ENCODE peak calls at places on chromosomes 4 and X, in five cellular contexts. A is SK-N-SH, W is HCT116, M is GM23338, I is HepG2. F is an unnamed sample.

GRCh38 chr4:75141162-75141561 is 208.2 kb downstream of the PARM1 start:
- DNase-seq in A (no peak), W (no peak), M (peak; percentile 30), I (no peak), F (no peak)

GRCh38 chr4:152633118-152633517 is 46.7 kb downstream of the TMEM154 start:
- DNase-seq in A (peak; percentile 32), W (no peak), M (peak; percentile 37), I (no peak), F (no peak)

GRCh38 chrX:138745215-138745614 is 33.7 kb upstream of the FGF13 start:
- DNase-seq in A (peak; percentile 14), W (no peak), M (peak; percentile 78), I (peak; percentile 12), F (no peak)

GRCh38 chrX:31333181-31333831 is 261.5 kb upstream of the FTHL17 start:
- DNase-seq in A (no peak), W (no peak), M (no peak), I (no peak), F (no peak)

GRCh38 chrX:7228226-7228625 is 80.3 kb upstream of the PUDP start:
- DNase-seq in A (no peak), W (no peak), M (no peak), I (no peak), F (no peak)

GRCh38 chr4:153792007-153792892 is 3.4 kb upstream of the SFRP2 start:
- DNase-seq in A (peak; percentile 82), W (no peak), M (peak; percentile 96), I (no peak), F (no peak)

GRCh38 chr4:139017861-139018260 is 2.3 kb downstream of the NOCT start:
- DNase-seq in A (no peak), W (no peak), M (no peak), I (no peak), F (no peak)

GRCh38 chrX:56813318-56813837 is 84.3 kb downstream of the NBDY start:
- DNase-seq in A (no peak), W (no peak), M (no peak), I (no peak), F (no peak)

GRCh38 chr4:70956570-70957210 is 36.8 kb upstream of the DCK start:
- DNase-seq in A (no peak), W (no peak), M (no peak), I (no peak), F (no peak)

GRCh38 chr4:175540151-175540550 is 271.9 kb downstream of the GPM6A start:
- DNase-seq in A (no peak), W (peak; percentile 10), M (no peak), I (no peak), F (no peak)

GRCh38 chr4:175539498-175539897 is 272.6 kb downstream of the GPM6A start:
- DNase-seq in A (no peak), W (no peak), M (no peak), I (no peak), F (no peak)

GRCh38 chr4:175540732-175541131 is 271.3 kb downstream of the GPM6A start:
- DNase-seq in A (no peak), W (no peak), M (no peak), I (no peak), F (no peak)

GRCh38 chr4:175536852-175537453 is 275.1 kb downstream of the GPM6A start:
- DNase-seq in A (peak; percentile 25), W (peak; percentile 72), M (peak; percentile 79), I (peak; percentile 35), F (peak; percentile 62)

GRCh38 chr4:175542787-175543186 is 269.3 kb downstream of the GPM6A start:
- DNase-seq in A (peak; percentile 13), W (no peak), M (no peak), I (no peak), F (no peak)
- TF ChIP-seq REST in A (no peak), W (no peak), M (no peak), I (no peak), F (no peak)

GRCh38 chrX:41339148-41339547 is 5.2 kb downstream of the DDX3X start:
- DNase-seq in A (no peak), W (no peak), M (no peak), I (no peak), F (no peak)

GRCh38 chrX:41347186-41347585 is 13.2 kb downstream of the DDX3X start:
- DNase-seq in A (no peak), W (no peak), M (no peak), I (no peak), F (no peak)

GRCh38 chrX:41338422-41338821 is 4.5 kb downstream of the DDX3X start:
- DNase-seq in A (no peak), W (no peak), M (no peak), I (no peak), F (no peak)

GRCh38 chrX:41348551-41348950 is 14.6 kb downstream of the DDX3X start:
- DNase-seq in A (no peak), W (no peak), M (no peak), I (no peak), F (no peak)

GRCh38 chrX:41344053-41344452 is 10.1 kb downstream of the DDX3X start:
- DNase-seq in A (no peak), W (no peak), M (no peak), I (no peak), F (no peak)
- H3K27me3 ChIP-seq in A (no peaks in the 10 kb centered on the region), W (no peaks in the 10 kb centered on the region), M (no peaks in the 10 kb centered on the region), I (no peaks in the 10 kb centered on the region), F (no peaks in the 10 kb centered on the region)

DNA sequence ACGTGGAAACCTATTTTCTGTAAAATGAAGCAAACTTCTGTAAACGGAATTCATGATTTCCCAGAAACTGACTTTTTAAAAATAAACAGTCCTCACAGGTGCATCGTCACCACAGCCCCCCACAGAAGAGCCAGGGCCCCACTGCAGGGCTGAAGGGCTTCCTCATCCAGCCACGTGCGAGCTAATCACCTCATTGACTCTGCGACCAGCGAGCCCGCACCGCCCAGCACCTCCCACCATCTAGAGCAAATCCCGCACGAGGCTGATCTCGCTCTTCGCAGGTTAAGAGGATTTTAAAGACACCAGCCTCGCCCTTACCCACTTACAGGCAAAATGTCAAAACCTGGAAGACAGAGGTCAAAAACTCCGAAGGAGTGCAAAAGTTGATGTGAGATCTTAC is 14.8 kb downstream of the PPP2R3B start:
- DNase-seq in A (no peak), W (no peak), M (peak; percentile 40), I (no peak), F (no peak)
- TF ChIP-seq REST in A (no peak), W (no peak), M (no peak), I (no peak), F (no peak)

DNA sequence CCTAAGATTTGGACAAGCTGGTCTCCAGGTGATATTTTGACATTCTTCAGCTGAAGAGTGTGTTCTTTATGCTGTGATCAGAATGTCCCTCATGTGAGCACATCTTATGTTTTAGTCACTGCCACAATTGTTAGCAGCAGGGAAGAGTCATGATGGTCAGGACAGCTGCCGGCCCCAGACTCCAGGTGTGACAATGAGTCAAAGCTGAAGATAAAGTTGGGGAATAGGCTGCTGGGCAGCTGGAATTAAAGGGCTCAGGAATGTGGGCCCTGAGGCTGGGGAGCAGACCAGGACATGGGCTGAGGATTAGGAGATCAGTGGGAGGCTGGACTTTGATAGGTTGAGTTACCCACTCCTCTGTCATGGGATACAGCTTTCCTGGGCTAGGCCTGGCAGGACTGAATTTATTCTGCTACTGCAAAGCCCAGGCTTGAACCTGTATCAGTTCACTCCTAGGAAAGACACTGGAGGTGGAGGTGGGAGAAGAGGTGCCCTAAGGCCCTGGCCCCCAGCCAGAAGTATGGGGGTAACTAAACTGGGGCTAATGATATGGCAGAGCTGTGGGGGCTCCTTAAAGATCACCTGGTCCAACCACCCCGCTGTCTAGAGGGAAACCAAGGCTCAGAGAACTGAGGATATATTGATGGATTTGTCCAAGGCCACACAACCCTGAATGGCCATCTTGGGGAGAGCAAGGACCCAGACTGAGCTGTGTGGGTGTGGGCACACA is 119.5 kb downstream of the PJA1 start:
- DNase-seq in A (no peak), W (no peak), M (no peak), I (no peak), F (no peak)
- H3K27me3 ChIP-seq in A (peaks cover 21% of the 10 kb centered on the region), W (no peaks in the 10 kb centered on the region), M (no peaks in the 10 kb centered on the region), I (no peaks in the 10 kb centered on the region), F (no peaks in the 10 kb centered on the region)

GRCh38 chrX:69074726-69075125 is 90.5 kb downstream of the PJA1 start:
- DNase-seq in A (no peak), W (no peak), M (no peak), I (no peak), F (no peak)
- TF ChIP-seq REST in A (no peak), W (no peak), M (no peak), I (no peak), F (no peak)

GRCh38 chr4:8870647-8871416 is 807 bp downstream of the HMX1 start:
- DNase-seq in A (peak; percentile 82), W (no peak), M (peak; percentile 54), I (no peak), F (no peak)

GRCh38 chr4:8869002-8869878 is 2.4 kb downstream of the HMX1 start:
- DNase-seq in A (no peak), W (no peak), M (peak; percentile 26), I (no peak), F (no peak)

GRCh38 chr4:8868321-8869001 is 3.2 kb downstream of the HMX1 start:
- DNase-seq in A (no peak), W (no peak), M (peak; percentile 24), I (no peak), F (no peak)

GRCh38 chr4:8871417-8872401 is at the start of gene HMX1:
- DNase-seq in A (peak; percentile 100), W (no peak), M (peak; percentile 80), I (no peak), F (no peak)

DNA sequence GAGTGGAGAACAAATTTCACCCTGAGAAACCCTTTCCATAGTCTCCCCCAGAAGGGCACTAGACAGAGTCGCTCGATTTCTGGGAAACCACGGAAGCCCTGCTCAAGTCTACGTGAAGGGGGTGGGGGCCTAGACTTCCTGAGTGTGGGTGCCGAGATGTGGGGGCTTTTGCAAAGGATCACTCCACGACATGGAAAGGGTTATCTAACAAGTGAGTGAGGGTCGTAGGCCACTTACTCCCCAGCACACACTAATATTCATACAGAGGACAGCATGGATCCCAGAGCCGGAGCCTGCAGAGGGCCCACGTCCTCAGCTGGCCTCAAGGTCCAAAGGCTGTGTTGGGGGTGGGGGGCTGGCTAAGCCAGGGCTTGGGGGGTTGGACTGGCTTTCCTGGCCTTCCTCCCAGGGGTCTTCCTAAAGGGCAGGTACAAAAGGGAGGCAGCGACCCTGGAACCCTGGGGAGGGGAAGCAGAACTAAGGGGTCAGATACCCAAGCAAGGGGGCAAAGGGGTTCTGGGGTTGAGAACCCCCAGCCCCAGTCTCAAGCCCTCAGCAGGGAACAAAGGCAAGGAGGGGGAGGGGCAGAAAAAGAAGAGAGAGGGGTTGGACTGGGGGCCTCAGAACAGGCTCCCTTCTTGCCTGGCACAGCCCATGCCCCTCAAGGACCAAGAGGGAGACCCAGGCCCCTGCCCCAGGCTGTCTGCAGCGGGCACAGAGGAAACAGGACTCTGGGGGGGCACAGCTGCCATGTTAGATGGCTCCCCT is 1.6 kb downstream of the HMX1 start:
- DNase-seq in A (peak; percentile 47), W (no peak), M (peak; percentile 39), I (no peak), F (no peak)
- H3K27me3 ChIP-seq in A (no peaks in the 10 kb centered on the region), W (no peaks in the 10 kb centered on the region), M (peaks cover 97% of the 10 kb centered on the region), I (peaks cover 6% of the 10 kb centered on the region), F (no peaks in the 10 kb centered on the region)

GRCh38 chr4:74117024-74117534 is 18.1 kb upstream of the CXCL2 start:
- DNase-seq in A (no peak), W (peak; percentile 73), M (no peak), I (peak; percentile 40), F (no peak)
- TF ChIP-seq REST in A (no peak), W (no peak), M (no peak), I (no peak), F (no peak)

GRCh38 chrX:139945075-139945474 is 12.2 kb upstream of the ATP11C start:
- DNase-seq in A (no peak), W (no peak), M (no peak), I (no peak), F (no peak)
- H3K27me3 ChIP-seq in A (peaks cover 9% of the 10 kb centered on the region), W (no peaks in the 10 kb centered on the region), M (no peaks in the 10 kb centered on the region), I (no peaks in the 10 kb centered on the region), F (no peaks in the 10 kb centered on the region)